ENCODE peak calls at places on chromosome 2, in eight cellular contexts. V, Q, F, X, D, H, R and I are unnamed samples.
A peak's percentile ranks its signal among the peaks of the same experiment; 100 is the strongest.

GRCh38 chr2:238180554-238180953 is 21.8 kb downstream of the ERFE start:
- ATAC-seq in X (no peak), V (no peak), F (no peak), H (no peak), Q (no peak), R (no peak), D (no peak), I (no peak)

GRCh38 chr2:42931147-42931817 is 138.9 kb upstream of the HAAO start:
- ATAC-seq in Q (no peak), F (no peak), R (peak; percentile 33), H (no peak), V (no peak), D (no peak), X (no peak), I (no peak)

GRCh38 chr2:168530980-168531379 is 74.9 kb downstream of the CERS6 start:
- ATAC-seq in Q (no peak), H (no peak), D (no peak), V (no peak), R (no peak), X (peak; percentile 57), F (peak; percentile 61), I (no peak)

GRCh38 chr2:26574900-26575560 is 66.1 kb downstream of the CIB4 start:
- ATAC-seq in V (no peak), R (no peak), Q (no peak), F (no peak), D (no peak), H (no peak), X (no peak), I (no peak)

GRCh38 chr2:2116657-2117056 is 214.4 kb downstream of the MYT1L start:
- ATAC-seq in Q (no peak), X (no peak), D (no peak), H (no peak), R (no peak), F (no peak), V (peak; percentile 32), I (no peak)

GRCh38 chr2:85994421-85994777 is 105.6 kb upstream of the ST3GAL5 start:
- ATAC-seq in D (peak; percentile 22), V (peak; percentile 38), Q (peak; percentile 25), R (no peak), H (no peak), F (peak; percentile 38), X (no peak), I (peak; percentile 13)

GRCh38 chr2:74715071-74715791 is 61.2 kb downstream of the SEMA4F start:
- ATAC-seq in R (peak; percentile 89), Q (peak; percentile 92), X (peak; percentile 94), H (peak; percentile 90), F (peak; percentile 89), D (peak; percentile 92), V (peak; percentile 91), I (peak; percentile 91)

GRCh38 chr2:26605195-26605968 is 35.8 kb downstream of the CIB4 start:
- ATAC-seq in H (no peak), V (peak; percentile 60), X (peak; percentile 60), F (no peak), D (peak; percentile 61), Q (peak; percentile 55), R (peak; percentile 67), I (peak; percentile 37)

GRCh38 chr2:54457326-54458023 is 1.3 kb downstream of the SPTBN1 start:
- ATAC-seq in X (peak; percentile 46), R (peak; percentile 31), F (peak; percentile 34), Q (peak; percentile 54), H (peak; percentile 62), V (peak; percentile 58), D (peak; percentile 47), I (peak; percentile 26)

GRCh38 chr2:216002693-216003092 is 10.7 kb downstream of the MREG start:
- ATAC-seq in R (no peak), X (no peak), V (no peak), D (no peak), F (no peak), H (no peak), Q (no peak), I (no peak)

GRCh38 chr2:120594856-120595685 is 140.6 kb upstream of the GLI2 start:
- ATAC-seq in Q (no peak), D (no peak), R (peak; percentile 71), V (no peak), X (no peak), H (no peak), F (no peak), I (no peak)

GRCh38 chr2:231294578-231295362 is 96.3 kb downstream of the ARMC9 start:
- ATAC-seq in F (no peak), V (no peak), R (peak; percentile 15), X (peak; percentile 52), Q (no peak), H (no peak), D (no peak), I (no peak)

GRCh38 chr2:120456867-120457266 is 110.9 kb downstream of the INHBB start:
- ATAC-seq in Q (no peak), X (no peak), H (no peak), D (no peak), R (no peak), V (peak; percentile 9), F (no peak), I (no peak)

GRCh38 chr2:115874427-115874826 is 1432.0 kb downstream of the DPP10 start:
- ATAC-seq in F (no peak), V (no peak), X (no peak), D (no peak), R (no peak), Q (no peak), H (no peak), I (no peak)

GRCh38 chr2:128492966-128493811 is 174.5 kb upstream of the HS6ST1 start:
- ATAC-seq in F (no peak), D (no peak), V (no peak), Q (no peak), X (no peak), H (no peak), R (no peak), I (no peak)

GRCh38 chr2:45929674-45930395 is 278.4 kb downstream of the PRKCE start:
- ATAC-seq in X (peak; percentile 66), R (peak; percentile 61), Q (no peak), V (no peak), H (no peak), D (no peak), F (peak; percentile 74), I (no peak)

GRCh38 chr2:95760839-95761525 is 169.2 kb downstream of the TRIM43 start:
- ATAC-seq in V (no peak), H (no peak), X (no peak), D (no peak), Q (no peak), R (no peak), F (no peak), I (no peak)

GRCh38 chr2:64699712-64700111 is 46.0 kb upstream of the SERTAD2 start:
- ATAC-seq in R (no peak), X (peak; percentile 58), F (peak; percentile 60), V (peak; percentile 39), Q (peak; percentile 24), D (peak; percentile 25), H (no peak), I (peak; percentile 45)

GRCh38 chr2:37851428-37851827 is 73.7 kb upstream of the RMDN2 start:
- ATAC-seq in R (no peak), F (no peak), X (no peak), D (no peak), V (peak; percentile 6), H (no peak), Q (no peak), I (no peak)

GRCh38 chr2:144467479-144468210 is 52.3 kb downstream of the ZEB2 start:
- ATAC-seq in X (no peak), H (no peak), V (peak; percentile 75), R (no peak), F (no peak), Q (no peak), D (no peak), I (no peak)

GRCh38 chr2:74812787-74813200 is 21.1 kb upstream of the HK2 start:
- ATAC-seq in X (no peak), Q (no peak), F (no peak), D (no peak), H (no peak), V (no peak), R (no peak), I (no peak)

GRCh38 chr2:173021939-173022371 is 53.7 kb upstream of the MAP3K20 start:
- ATAC-seq in R (peak; percentile 46), H (no peak), D (no peak), F (no peak), Q (no peak), X (no peak), V (no peak), I (no peak)

GRCh38 chr2:104872866-104873688 is 19.2 kb downstream of the POU3F3 start:
- ATAC-seq in R (peak; percentile 90), Q (peak; percentile 82), F (peak; percentile 89), X (peak; percentile 64), V (peak; percentile 51), D (peak; percentile 87), H (peak; percentile 27), I (peak; percentile 37)

GRCh38 chr2:111100765-111101162 is 19.9 kb upstream of the BCL2L11 start:
- ATAC-seq in D (peak; percentile 90), V (peak; percentile 96), X (peak; percentile 87), Q (peak; percentile 93), R (peak; percentile 63), F (peak; percentile 90), H (no peak), I (peak; percentile 89)

GRCh38 chr2:232310189-232310588 is 68.4 kb upstream of the ALPP start:
- ATAC-seq in Q (peak; percentile 71), V (peak; percentile 85), F (no peak), X (peak; percentile 78), D (peak; percentile 70), R (peak; percentile 46), H (peak; percentile 44), I (peak; percentile 74)

GRCh38 chr2:239067196-239067865 is 219.4 kb downstream of the TWIST2 start:
- ATAC-seq in R (peak; percentile 14), X (no peak), F (no peak), D (no peak), V (no peak), Q (no peak), H (no peak), I (no peak)

GRCh38 chr2:146918280-146918679 is 926.5 kb upstream of the ACVR2A start:
- ATAC-seq in X (no peak), H (no peak), Q (no peak), F (no peak), R (peak; percentile 44), D (no peak), V (no peak), I (no peak)

GRCh38 chr2:11121823-11122155 is 33.5 kb upstream of the SLC66A3 start:
- ATAC-seq in Q (no peak), D (no peak), F (no peak), R (no peak), V (no peak), H (no peak), X (no peak), I (no peak)

GRCh38 chr2:37622434-37623202 is 48.8 kb downstream of the CDC42EP3 start:
- ATAC-seq in V (peak; percentile 1), R (no peak), Q (peak; percentile 7), F (no peak), H (no peak), D (no peak), X (no peak), I (peak; percentile 9)

GRCh38 chr2:203310688-203311087 is 17.5 kb upstream of the ABI2 start:
- ATAC-seq in F (no peak), X (no peak), V (no peak), Q (no peak), D (no peak), R (no peak), H (no peak), I (no peak)

GRCh38 chr2:228919808-228920207 is 351.3 kb downstream of the PID1 start:
- ATAC-seq in X (no peak), F (no peak), D (no peak), Q (no peak), V (no peak), H (no peak), R (no peak), I (no peak)

GRCh38 chr2:157443795-157444642 is at the start of gene CYTIP:
- ATAC-seq in R (peak; percentile 52), Q (peak; percentile 44), D (peak; percentile 43), X (peak; percentile 71), F (peak; percentile 53), H (peak; percentile 55), V (peak; percentile 67), I (peak; percentile 53)

GRCh38 chr2:156394033-156394741 is 42.0 kb upstream of the GPD2 start:
- ATAC-seq in H (no peak), F (no peak), Q (no peak), R (no peak), V (no peak), D (no peak), X (no peak), I (no peak)

GRCh38 chr2:84946204-84947009 is 24.6 kb upstream of the KCMF1 start:
- ATAC-seq in H (peak; percentile 87), F (peak; percentile 77), R (peak; percentile 96), Q (peak; percentile 94), D (peak; percentile 85), V (peak; percentile 95), X (peak; percentile 90), I (peak; percentile 85)